ENCODE peak calls at places on chromosomes 3 and 15, in nine cellular contexts. D is stimulated activated CD8-positive, alpha-beta memory T cell treated with anti-CD3 and anti-CD28 coated beads, Interleukin-2, amount 100 ng/mL, for 1 hour; S is OCI-M1; Q is left ventricle myocardium inferior; U is astrocyte; W is CD4-positive, CD25-positive, alpha-beta regulatory T cell; Y is NCI-H748 treated with DMSO at 0.1 percent for 48 hours; Z is glomerular endothelial cell; N is EL. T is an unnamed sample.
A peak's percentile ranks its signal among the peaks of the same experiment; 100 is the strongest.

GRCh38 chr3:133799794-133800585 is 5.6 kb upstream of the SRPRB start:
- DNase-seq in D (no peak), S (no peak), Q (no peak), U (no peak), W (no peak), Y (no peak), Z (no peak), N (peak; percentile 14), T (no peak)

GRCh38 chr3:191085091-191085490 is 114.0 kb upstream of the OSTN start:
- DNase-seq in D (no peak), S (no peak), Q (no peak), U (peak; percentile 30), W (no peak), Y (no peak), Z (no peak), N (peak; percentile 16), T (no peak)

GRCh38 chr3:28335246-28335645 is 13.3 kb upstream of the ZCWPW2 start:
- DNase-seq in D (no peak), S (no peak), Q (no peak), U (no peak), W (no peak), Y (no peak), Z (no peak), N (no peak), T (no peak)

GRCh38 chr3:139559541-139559940 is 20.0 kb upstream of the RBP1 start:
- DNase-seq in D (no peak), S (no peak), Q (no peak), U (peak; percentile 77), W (no peak), Y (peak; percentile 38), Z (no peak), N (no peak), T (no peak)

GRCh38 chr15:57025264-57025939 is 107.0 kb downstream of the TCF12 start:
- DNase-seq in D (no peak), S (no peak), Q (no peak), U (peak; percentile 53), W (no peak), Y (no peak), Z (no peak), N (peak; percentile 25), T (no peak)

GRCh38 chr3:10437272-10437994 is 68.0 kb downstream of the ATP2B2 start:
- DNase-seq in D (peak; percentile 24), S (peak; percentile 23), Q (no peak), U (peak; percentile 85), W (peak; percentile 69), Y (no peak), Z (peak; percentile 10), N (peak; percentile 87), T (no peak)

GRCh38 chr3:101383656-101384055 is 63.3 kb upstream of the IMPG2 start:
- DNase-seq in D (no peak), S (no peak), Q (no peak), U (no peak), W (no peak), Y (no peak), Z (no peak), N (no peak), T (no peak)

GRCh38 chr3:99808163-99808794 is 9.4 kb upstream of the CMSS1 start:
- DNase-seq in D (no peak), S (peak; percentile 74), Q (no peak), U (peak; percentile 68), W (peak; percentile 46), Y (peak; percentile 8), Z (peak; percentile 57), N (peak; percentile 76), T (peak; percentile 66)

GRCh38 chr3:190512666-190513065 is 1.2 kb upstream of the IL1RAP start:
- DNase-seq in D (no peak), S (no peak), Q (no peak), U (no peak), W (no peak), Y (no peak), Z (no peak), N (no peak), T (no peak)

GRCh38 chr3:126474498-126475410 is 937 bp downstream of the ZXDC start:
- DNase-seq in D (no peak), S (peak; percentile 66), Q (no peak), U (peak; percentile 34), W (peak; percentile 31), Y (no peak), Z (no peak), N (peak; percentile 45), T (peak; percentile 83)

GRCh38 chr15:62649793-62650420 is 392.6 kb upstream of the TPM1 start:
- DNase-seq in D (no peak), S (peak; percentile 26), Q (no peak), U (peak; percentile 57), W (no peak), Y (no peak), Z (no peak), N (peak; percentile 11), T (peak; percentile 25)

GRCh38 chr3:108608750-108609149 is 19.2 kb downstream of the DZIP3 start:
- DNase-seq in D (no peak), S (peak; percentile 39), Q (no peak), U (no peak), W (no peak), Y (no peak), Z (no peak), N (no peak), T (no peak)

GRCh38 chr15:41512512-41513281 is 930 bp downstream of the LTK start:
- DNase-seq in D (no peak), S (peak; percentile 51), Q (no peak), U (no peak), W (peak; percentile 21), Y (no peak), Z (no peak), N (no peak), T (peak; percentile 36)

GRCh38 chr3:146036289-146036688 is 124.7 kb downstream of the PLOD2 start:
- DNase-seq in D (no peak), S (no peak), Q (no peak), U (no peak), W (no peak), Y (no peak), Z (no peak), N (no peak), T (no peak)

GRCh38 chr3:20100106-20100605 is 59.9 kb downstream of the KAT2B start:
- DNase-seq in D (no peak), S (peak; percentile 17), Q (no peak), U (no peak), W (no peak), Y (no peak), Z (no peak), N (no peak), T (no peak)

GRCh38 chr3:44926921-44927320 is 49.1 kb downstream of the ZDHHC3 start:
- DNase-seq in D (no peak), S (peak; percentile 34), Q (no peak), U (no peak), W (no peak), Y (no peak), Z (no peak), N (no peak), T (peak; percentile 92)

GRCh38 chr3:172760406-172760805 is 9.9 kb downstream of the ECT2 start:
- DNase-seq in D (no peak), S (no peak), Q (no peak), U (peak; percentile 6), W (no peak), Y (no peak), Z (no peak), N (peak; percentile 65), T (no peak)

GRCh38 chr15:47588968-47589367 is 128.3 kb upstream of the SEMA6D start:
- DNase-seq in D (no peak), S (no peak), Q (no peak), U (no peak), W (no peak), Y (no peak), Z (no peak), N (no peak), T (no peak)

GRCh38 chr3:66196633-66197032 is 24.2 kb upstream of the SLC25A26 start:
- DNase-seq in D (no peak), S (no peak), Q (no peak), U (no peak), W (no peak), Y (no peak), Z (no peak), N (no peak), T (no peak)

GRCh38 chr3:44439499-44440295 is 37.8 kb downstream of the ZNF445 start:
- DNase-seq in D (peak; percentile 30), S (peak; percentile 98), Q (peak; percentile 52), U (peak; percentile 57), W (peak; percentile 78), Y (no peak), Z (peak; percentile 93), N (no peak), T (peak; percentile 88)

GRCh38 chr15:100123611-100124010 is 218.2 kb downstream of the ADAMTS17 start:
- DNase-seq in D (no peak), S (no peak), Q (no peak), U (no peak), W (no peak), Y (no peak), Z (no peak), N (no peak), T (no peak)

GRCh38 chr3:30271781-30272180 is 334.6 kb upstream of the TGFBR2 start:
- DNase-seq in D (no peak), S (no peak), Q (no peak), U (no peak), W (no peak), Y (no peak), Z (no peak), N (no peak), T (no peak)

GRCh38 chr3:123880998-123881561 is 3.1 kb downstream of the MYLK start:
- DNase-seq in D (no peak), S (no peak), Q (no peak), U (peak; percentile 42), W (no peak), Y (no peak), Z (no peak), N (peak; percentile 70), T (peak; percentile 3)

GRCh38 chr15:85756411-85757072 is 38.2 kb downstream of the KLHL25 start:
- DNase-seq in D (no peak), S (no peak), Q (peak; percentile 7), U (no peak), W (no peak), Y (no peak), Z (no peak), N (no peak), T (no peak)

GRCh38 chr3:151925419-151925818 is 52.0 kb downstream of the SUCNR1 start:
- DNase-seq in D (no peak), S (no peak), Q (no peak), U (peak; percentile 47), W (no peak), Y (no peak), Z (no peak), N (peak; percentile 37), T (no peak)

GRCh38 chr15:76795217-76795616 is 109.9 kb downstream of the SCAPER start:
- DNase-seq in D (no peak), S (no peak), Q (no peak), U (no peak), W (no peak), Y (no peak), Z (no peak), N (no peak), T (no peak)

GRCh38 chr3:141354517-141354916 is 13.8 kb upstream of the ZBTB38 start:
- DNase-seq in D (no peak), S (no peak), Q (no peak), U (no peak), W (no peak), Y (no peak), Z (no peak), N (no peak), T (no peak)

GRCh38 chr3:161413127-161413854 is 42.0 kb upstream of the SPTSSB start:
- DNase-seq in D (no peak), S (no peak), Q (peak; percentile 65), U (peak; percentile 80), W (no peak), Y (no peak), Z (no peak), N (peak; percentile 16), T (no peak)

GRCh38 chr3:149765762-149766334 is 13.6 kb upstream of the COMMD2 start:
- DNase-seq in D (no peak), S (peak; percentile 45), Q (no peak), U (peak; percentile 30), W (peak; percentile 11), Y (peak; percentile 2), Z (no peak), N (peak; percentile 44), T (peak; percentile 17)

GRCh38 chr3:30286007-30286669 is 320.3 kb upstream of the TGFBR2 start:
- DNase-seq in D (no peak), S (peak; percentile 45), Q (peak; percentile 70), U (peak; percentile 97), W (no peak), Y (no peak), Z (peak; percentile 96), N (peak; percentile 89), T (no peak)

GRCh38 chr3:27554706-27555105 is 70.5 kb upstream of the SLC4A7 start:
- DNase-seq in D (no peak), S (no peak), Q (no peak), U (no peak), W (no peak), Y (no peak), Z (no peak), N (peak; percentile 43), T (no peak)